ENCODE peak calls at places on chromosome 4, in nine cellular contexts. L, K, U, D, A, M, X, V and I are unnamed samples.

GRCh38 chr4:157300678-157301077 is 80.2 kb downstream of the GRIA2 start:
- DNase-seq in L (no peak), K (no peak), U (no peak), D (no peak), A (no peak), M (no peak), X (no peak), V (no peak), I (no peak)

GRCh38 chr4:85869156-85869555 is 394.2 kb downstream of the ARHGAP24 start:
- DNase-seq in L (no peak), K (no peak), U (no peak), D (no peak), A (no peak), M (no peak), X (no peak), V (no peak), I (no peak)

GRCh38 chr4:152935138-152935537 is 985 bp upstream of the FHDC1 start:
- DNase-seq in L (no peak), K (peak), U (no peak), D (no peak), A (no peak), M (no peak), X (no peak), V (no peak), I (no peak)

GRCh38 chr4:71187399-71188196 is 151.2 kb upstream of the SLC4A4 start:
- DNase-seq in L (peak), K (no peak), U (no peak), D (peak), A (peak), M (no peak), X (peak), V (no peak), I (peak)

GRCh38 chr4:150007512-150007911 is 70.7 kb upstream of the DCLK2 start:
- DNase-seq in L (no peak), K (no peak), U (peak), D (no peak), A (no peak), M (no peak), X (no peak), V (no peak), I (no peak)

GRCh38 chr4:6362896-6363295 is 93.2 kb downstream of the WFS1 start:
- DNase-seq in L (no peak), K (peak), U (peak), D (no peak), A (peak), M (no peak), X (no peak), V (no peak), I (no peak)

GRCh38 chr4:173528378-173529321 is 1.4 kb downstream of the HAND2 start:
- DNase-seq in L (peak), K (peak), U (no peak), D (no peak), A (peak), M (no peak), X (no peak), V (no peak), I (no peak)

GRCh38 chr4:81724925-81725329 is 253.2 kb upstream of the RASGEF1B start:
- DNase-seq in L (no peak), K (peak), U (no peak), D (peak), A (peak), M (peak), X (peak), V (peak), I (no peak)

GRCh38 chr4:1031956-1032795 is 20.8 kb downstream of the FGFRL1 start:
- DNase-seq in L (no peak), K (no peak), U (no peak), D (no peak), A (no peak), M (no peak), X (no peak), V (no peak), I (no peak)

GRCh38 chr4:78477276-78477675 is 74.3 kb upstream of the ANXA3 start:
- DNase-seq in L (no peak), K (no peak), U (no peak), D (no peak), A (no peak), M (no peak), X (no peak), V (no peak), I (no peak)

GRCh38 chr4:16117164-16117563 is 33.3 kb upstream of the PROM1 start:
- DNase-seq in L (no peak), K (no peak), U (no peak), D (no peak), A (peak), M (no peak), X (no peak), V (no peak), I (no peak)

GRCh38 chr4:151721466-151721865 is 39.3 kb downstream of the GATB start:
- DNase-seq in L (peak), K (no peak), U (no peak), D (no peak), A (no peak), M (no peak), X (no peak), V (no peak), I (no peak)

GRCh38 chr4:6662591-6662990 is 22.1 kb downstream of the MRFAP1 start:
- DNase-seq in L (no peak), K (no peak), U (no peak), D (no peak), A (no peak), M (no peak), X (no peak), V (no peak), I (no peak)

GRCh38 chr4:76624271-76624681 is 189.2 kb downstream of the SHROOM3 start:
- DNase-seq in L (peak), K (no peak), U (peak), D (no peak), A (no peak), M (no peak), X (no peak), V (no peak), I (no peak)

GRCh38 chr4:7381221-7381889 is 53.4 kb downstream of the PSAPL1 start:
- DNase-seq in L (peak), K (no peak), U (no peak), D (no peak), A (no peak), M (no peak), X (no peak), V (no peak), I (no peak)